ENCODE peak calls at places on chromosomes 6 and 20, in five cellular contexts. E is IMR-90, B is colonic mucosa, F is D341Med, S is dorsolateral prefrontal cortex. P is an unnamed sample.

GRCh38 chr6:41767112-41767946 is 12.4 kb downstream of the FRS3 start:
- DNase-seq in F (no peak), S (no peak), B (peak), E (peak), P (no peak)

GRCh38 chr6:48611332-48611731 is 500.3 kb upstream of the PTCHD4 start:
- DNase-seq in E (peak), F (no peak), B (no peak), S (no peak), P (no peak)

GRCh38 chr20:34948030-34948429 is 7.6 kb downstream of the GSS start:
- DNase-seq in B (no peak), F (no peak), E (peak), S (no peak), P (no peak)

GRCh38 chr6:128600397-128600951 is 80.1 kb upstream of the PTPRK start:
- DNase-seq in S (no peak), F (no peak), E (peak), B (no peak), P (no peak)

GRCh38 chr6:158817298-158818007 is 1.7 kb downstream of the EZR start:
- DNase-seq in E (peak), F (peak), B (peak), S (no peak), P (no peak)

GRCh38 chr6:152423216-152424103 is 213.7 kb downstream of the SYNE1 start:
- DNase-seq in E (no peak), F (no peak), B (no peak), S (no peak), P (no peak)

GRCh38 chr20:22838001-22838400 is 197.1 kb upstream of the SSTR4 start:
- DNase-seq in F (no peak), B (no peak), E (no peak), S (no peak), P (no peak)

GRCh38 chr6:134029495-134030455 is 22.6 kb downstream of the SLC2A12 start:
- DNase-seq in E (peak), F (no peak), B (no peak), S (no peak), P (no peak)

GRCh38 chr6:3119040-3119723 is 671 bp downstream of the BPHL start:
- DNase-seq in F (no peak), E (peak), S (no peak), B (peak), P (no peak)

GRCh38 chr6:144266091-144266649 is 19.0 kb upstream of the UTRN start:
- DNase-seq in F (no peak), B (peak), E (peak), S (no peak), P (peak)

GRCh38 chr20:18793625-18794427 is 19.8 kb upstream of the SCP2D1 start:
- DNase-seq in B (peak), F (peak), E (peak), S (peak), P (peak)

GRCh38 chr20:17992224-17992637 is 23.4 kb downstream of the MGME1 start:
- DNase-seq in E (no peak), F (no peak), B (no peak), S (no peak), P (no peak)

GRCh38 chr6:113352029-113352801 is 504.9 kb upstream of the MARCKS start:
- DNase-seq in S (no peak), F (no peak), E (peak), B (peak), P (no peak)

P was measured in H1.